ENCODE peak calls at places on chromosomes 4 and X, in four cellular contexts. H, N, T and E are unnamed samples.

GRCh38 chr4:46388860-46389259 is 1.1 kb downstream of the GABRA2 start:
- DNase-seq in N (peak), H (no peak), T (no peak), E (no peak)

GRCh38 chr4:109155112-109155511 is 147.3 kb downstream of the COL25A1 start:
- DNase-seq in T (no peak), N (no peak), H (no peak), E (no peak)

GRCh38 chrX:11648705-11649519 is 16.8 kb downstream of the ARHGAP6 start:
- DNase-seq in N (no peak), H (no peak), T (no peak), E (no peak)

GRCh38 chrX:110277609-110278008 is 40.3 kb downstream of the AMMECR1 start:
- DNase-seq in N (no peak), H (no peak), T (no peak), E (no peak)

GRCh38 chr4:180637616-180638015 is 1605.6 kb upstream of the TENM3 start:
- DNase-seq in N (no peak), H (no peak), T (no peak), E (no peak)

GRCh38 chr4:176309772-176310171 is 10.0 kb upstream of the SPCS3 start:
- DNase-seq in H (no peak), T (no peak), N (no peak), E (no peak)

GRCh38 chr4:83342476-83342875 is 7.8 kb upstream of the HPSE start:
- DNase-seq in H (no peak), N (no peak), T (no peak), E (no peak)

GRCh38 chr4:158649111-158649680 is 22.5 kb downstream of the C4orf46 start:
- DNase-seq in N (no peak), T (no peak), H (no peak), E (no peak)

GRCh38 chrX:132118361-132118760 is 9.5 kb downstream of the FRMD7 start:
- DNase-seq in N (no peak), H (no peak), T (no peak), E (no peak)

GRCh38 chrX:55201930-55202579 is 18.1 kb upstream of the PAGE5 start:
- DNase-seq in H (no peak), T (no peak), N (no peak), E (no peak)